ENCODE peak calls at places on chromosomes 1 and 21, in four cellular contexts. W, O, I and N are unnamed samples.

GRCh38 chr1:234727018-234727757 is 117.2 kb upstream of the IRF2BP2 start:
- DNase-seq in W (no peak), O (no peak), I (no peak), N (no peak)

GRCh38 chr1:184387871-184388670 is 1.2 kb downstream of the C1orf21 start:
- DNase-seq in W (peak; percentile 7), O (no peak), I (peak; percentile 74), N (no peak)

GRCh38 chr1:202835548-202836072 is 24.9 kb downstream of the PCAT6 start:
- DNase-seq in W (peak; percentile 10), O (peak; percentile 29), I (no peak), N (no peak)

GRCh38 chr1:27634166-27634981 is 611 bp downstream of the FGR start:
- DNase-seq in W (peak; percentile 42), O (peak; percentile 46), I (no peak), N (no peak)

GRCh38 chr1:183247066-183247465 is 61.0 kb downstream of the LAMC2 start:
- DNase-seq in W (no peak), O (no peak), I (no peak), N (no peak)

GRCh38 chr1:70083519-70083918 is 121.9 kb downstream of the LRRC40 start:
- DNase-seq in W (no peak), O (no peak), I (no peak), N (no peak)

GRCh38 chr1:155075535-155075934 is 3.1 kb upstream of the EFNA3 start:
- DNase-seq in W (no peak), O (no peak), I (no peak), N (no peak)

GRCh38 chr1:37722181-37723071 is 30.1 kb downstream of the CDCA8 start:
- DNase-seq in W (no peak), O (no peak), I (no peak), N (no peak)

GRCh38 chr1:43883321-43883720 is 50.3 kb upstream of the ARTN start:
- DNase-seq in W (no peak), O (no peak), I (no peak), N (no peak)

GRCh38 chr1:18693256-18694098 is 62.8 kb downstream of the PAX7 start:
- DNase-seq in W (no peak), O (no peak), I (no peak), N (no peak)

GRCh38 chr1:23484253-23485001 is 448 bp upstream of the ASAP3 start:
- DNase-seq in W (peak; percentile 91), O (peak; percentile 88), I (peak; percentile 97), N (peak; percentile 24)

GRCh38 chr1:98044766-98045165 is 123.9 kb upstream of the DPYD start:
- DNase-seq in W (no peak), O (no peak), I (no peak), N (no peak)

GRCh38 chr1:38915352-38915948 is 26.2 kb downstream of the RHBDL2 start:
- DNase-seq in W (no peak), O (no peak), I (no peak), N (no peak)

GRCh38 chr1:180227843-180228647 is 2.0 kb upstream of the LHX4 start:
- DNase-seq in W (no peak), O (no peak), I (no peak), N (no peak)

GRCh38 chr1:226204198-226204597 is 17.7 kb upstream of the ACBD3 start:
- DNase-seq in W (no peak), O (no peak), I (no peak), N (no peak)

GRCh38 chr1:53413175-53414001 is 45.8 kb upstream of the DMRTB1 start:
- DNase-seq in W (peak; percentile 48), O (peak; percentile 13), I (no peak), N (no peak)

GRCh38 chr1:115829947-115830346 is 11.0 kb downstream of the NHLH2 start:
- DNase-seq in W (no peak), O (no peak), I (no peak), N (no peak)

GRCh38 chr21:17189963-17190362 is 322.9 kb upstream of the CXADR start:
- DNase-seq in W (no peak), O (no peak), I (no peak), N (no peak)

GRCh38 chr1:218433744-218434143 is 88.6 kb downstream of the TGFB2 start:
- DNase-seq in W (no peak), O (no peak), I (no peak), N (no peak)

GRCh38 chr21:27647401-27647800 is 680.5 kb upstream of the ADAMTS5 start:
- DNase-seq in W (no peak), O (no peak), I (no peak), N (no peak)

GRCh38 chr1:204348722-204349121 is 11.0 kb downstream of the PLEKHA6 start:
- DNase-seq in W (no peak), O (no peak), I (peak; percentile 64), N (no peak)

GRCh38 chr1:183304466-183305122 is 113.6 kb downstream of the NMNAT2 start:
- DNase-seq in W (no peak), O (no peak), I (no peak), N (no peak)

DNA sequence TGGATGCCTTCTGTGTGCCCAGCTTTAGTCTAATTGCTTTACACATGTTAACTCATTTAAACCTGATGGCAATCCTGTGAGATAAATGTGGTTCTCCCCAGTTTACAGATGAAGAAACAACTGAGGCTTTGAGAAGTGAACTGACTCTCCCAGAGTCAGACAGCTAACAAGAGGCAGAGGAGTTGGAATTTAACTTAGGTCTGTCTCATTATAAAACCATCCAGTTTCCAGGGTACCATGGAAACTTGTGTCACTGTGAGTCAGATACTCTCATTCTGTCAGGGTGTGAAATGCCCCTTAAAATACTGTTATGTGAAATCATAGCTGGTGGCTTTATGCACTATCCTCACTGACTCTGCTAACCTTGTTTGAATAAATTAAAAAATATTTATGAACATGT is 206.6 kb downstream of the PBX1 start:
- DNase-seq in W (no peak), O (no peak), I (no peak), N (no peak)
- H3K27ac ChIP-seq in W (no peak overlapping the region), O (no peak overlapping the region), I (peak overlapping the region; percentile 18), N (peak overlapping the region; percentile 35)

DNA sequence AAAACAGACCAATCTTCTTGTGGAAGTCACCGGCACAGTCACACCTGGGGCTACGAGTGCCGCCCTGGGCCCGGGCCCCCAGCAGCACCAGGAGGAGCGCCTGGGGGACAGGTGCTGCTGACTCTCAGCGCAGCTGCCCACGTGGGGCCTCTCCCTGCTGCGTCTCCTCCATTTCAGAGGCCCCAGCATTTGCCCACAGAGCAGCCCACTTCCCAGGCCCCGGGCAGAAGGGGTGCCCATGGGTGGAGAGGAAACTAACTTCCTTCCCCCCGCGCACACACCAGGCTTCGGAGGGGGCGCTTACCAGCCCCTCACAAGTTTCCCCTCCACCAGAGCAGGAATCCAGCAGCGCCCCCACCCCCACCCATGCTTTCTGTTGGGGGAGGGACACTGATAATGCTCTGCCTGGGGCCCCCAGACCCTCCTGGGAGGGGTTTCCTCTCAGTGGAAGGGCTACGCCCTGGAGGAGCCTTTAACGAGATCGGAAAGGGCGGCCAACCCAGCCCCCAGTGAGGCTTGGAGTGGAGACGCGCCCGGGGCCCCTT is 440 bp downstream of the TNFRSF25 start:
- DNase-seq in W (peak; percentile 26), O (peak; percentile 36), I (no peak), N (no peak)
- H3K27ac ChIP-seq in W (peak overlapping the region; percentile 75), O (peak overlapping the region; percentile 99), I (no peak overlapping the region), N (peak overlapping the region; percentile 33)

GRCh38 chr1:15426492-15427279 is 11.6 kb upstream of the CTRC start:
- DNase-seq in W (no peak), O (no peak), I (peak; percentile 86), N (no peak)

GRCh38 chr1:15424981-15425380 is 13.3 kb upstream of the CTRC start:
- DNase-seq in W (no peak), O (no peak), I (no peak), N (no peak)

GRCh38 chr1:15424146-15424667 is 14.0 kb upstream of the CTRC start:
- DNase-seq in W (no peak), O (no peak), I (peak; percentile 26), N (no peak)

GRCh38 chr1:15425961-15426360 is 12.3 kb upstream of the CTRC start:
- DNase-seq in W (no peak), O (no peak), I (no peak), N (no peak)

DNA sequence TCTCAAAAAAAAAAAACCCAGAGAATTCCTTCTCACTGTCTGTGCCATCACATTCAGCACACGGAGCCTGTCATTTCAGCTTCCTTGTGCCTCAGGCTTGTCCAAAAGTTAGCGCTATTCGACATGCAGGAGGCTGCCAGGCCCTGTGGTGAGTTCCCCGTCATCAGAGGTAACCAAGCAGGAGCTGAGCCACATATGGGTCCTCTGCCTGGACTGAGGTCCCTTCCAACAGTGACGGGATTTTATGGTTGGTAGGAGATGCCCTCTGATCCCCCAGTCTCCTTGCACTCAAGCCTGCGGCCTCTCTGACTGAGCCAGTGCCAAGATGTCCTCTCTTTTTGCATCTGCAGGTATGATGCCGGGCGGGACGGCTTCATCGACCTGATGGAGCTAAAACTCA is 12.7 kb upstream of the CTRC start:
- DNase-seq in W (no peak), O (no peak), I (no peak), N (no peak)
- H3K27ac ChIP-seq in W (no peak overlapping the region), O (no peak overlapping the region), I (no peak overlapping the region), N (no peak overlapping the region)

GRCh38 chr1:32990887-32991286 is 26.3 kb upstream of the RNF19B start:
- DNase-seq in W (no peak), O (no peak), I (no peak), N (no peak)

GRCh38 chr1:32992489-32993214 is 28.0 kb upstream of the RNF19B start:
- DNase-seq in W (peak; percentile 27), O (peak; percentile 47), I (peak; percentile 66), N (peak; percentile 58)

GRCh38 chr1:32993215-32993566 is 28.6 kb upstream of the RNF19B start:
- DNase-seq in W (no peak), O (no peak), I (no peak), N (no peak)

GRCh38 chr1:32991819-32992488 is 27.3 kb upstream of the RNF19B start:
- DNase-seq in W (no peak), O (no peak), I (no peak), N (no peak)

GRCh38 chr1:32991386-32991785 is 26.8 kb upstream of the RNF19B start:
- DNase-seq in W (no peak), O (no peak), I (no peak), N (no peak)
- H3K27ac ChIP-seq in W (no peak overlapping the region), O (peak overlapping the region; percentile 50), I (peak overlapping the region; percentile 16), N (peak overlapping the region; percentile 74)

DNA sequence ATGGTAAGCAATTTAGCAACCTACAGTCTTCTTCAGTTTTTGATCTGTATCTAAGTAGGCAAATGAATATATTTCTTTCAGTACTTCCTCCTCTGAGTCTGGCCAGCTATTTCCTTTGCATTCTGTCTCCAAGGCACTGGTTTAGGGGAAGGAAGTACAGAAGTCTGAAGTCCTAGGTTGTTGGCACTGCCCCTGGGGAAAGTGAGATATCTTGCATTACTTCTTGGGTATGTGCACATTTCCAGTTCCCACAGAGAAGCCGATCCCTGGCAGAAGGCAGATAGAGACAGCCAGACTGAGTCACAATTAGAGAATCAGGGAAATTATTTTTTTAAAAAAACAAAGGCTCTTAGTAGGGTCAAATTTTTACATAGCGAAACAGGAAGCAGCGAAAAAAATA is 98.8 kb downstream of the RASAL2 start:
- DNase-seq in W (no peak), O (no peak), I (peak; percentile 34), N (no peak)
- H3K27ac ChIP-seq in W (no peak overlapping the region), O (no peak overlapping the region), I (no peak overlapping the region), N (no peak overlapping the region)